ENCODE peak calls at places on chromosomes 3 and 15, in six cellular contexts. P, D, R, W, U and Y are unnamed samples. For H3K4me1, the result is how much of the 10 kb centered on the place peaks cover.

GRCh38 chr3:21645121-21645897 is 105.7 kb downstream of the ZNF385D start:
- DNase-seq in P (no peak), D (no peak), R (peak), W (peak), U (peak), Y (peak)

GRCh38 chr3:120025520-120025919 is 68.7 kb downstream of the GSK3B start:
- DNase-seq in P (no peak), D (no peak), R (peak), W (no peak), U (no peak), Y (no peak)

GRCh38 chr3:62876064-62876463 is 848 bp upstream of the CADPS start:
- DNase-seq in P (peak), D (peak), R (peak), W (peak), U (peak), Y (no peak)

GRCh38 chr3:43687499-43687811 is 3.3 kb upstream of the ABHD5 start:
- DNase-seq in P (no peak), D (no peak), R (no peak), W (no peak), U (no peak), Y (no peak)

GRCh38 chr3:151345854-151346253 is 16.5 kb upstream of the P2RY13 start:
- DNase-seq in P (no peak), D (no peak), R (peak), W (no peak), U (no peak), Y (no peak)

GRCh38 chr3:7518471-7518870 is 657.6 kb downstream of the GRM7 start:
- DNase-seq in P (no peak), D (no peak), R (no peak), W (no peak), U (no peak), Y (no peak)

GRCh38 chr3:189096092-189096491 is 75.7 kb upstream of the TPRG1 start:
- DNase-seq in P (no peak), D (no peak), R (no peak), W (no peak), U (no peak), Y (no peak)

GRCh38 chr15:74781673-74782595 is at the start of gene CSK:
- DNase-seq in P (peak), D (peak), R (peak), W (peak), U (peak), Y (peak)

GRCh38 chr15:70826634-70827033 is 27.3 kb downstream of the LARP6 start:
- DNase-seq in P (peak), D (no peak), R (peak), W (peak), U (no peak), Y (peak)

GRCh38 chr3:141846050-141846433 is 30.4 kb upstream of the ATP1B3 start:
- DNase-seq in P (no peak), D (no peak), R (no peak), W (no peak), U (no peak), Y (no peak)

GRCh38 chr15:41842229-41842628 is 3.6 kb downstream of the PLA2G4B start:
- DNase-seq in P (no peak), D (no peak), R (no peak), W (no peak), U (no peak), Y (no peak)

GRCh38 chr3:194869482-194870169 is 183.9 kb downstream of the FAM43A start:
- DNase-seq in P (peak), D (no peak), R (peak), W (no peak), U (no peak), Y (no peak)

GRCh38 chr15:59948924-59949613 is 55.0 kb upstream of the FOXB1 start:
- DNase-seq in P (no peak), D (no peak), R (no peak), W (no peak), U (no peak), Y (no peak)

GRCh38 chr3:169668957-169669681 is 5.6 kb upstream of the MECOM start:
- DNase-seq in P (peak), D (no peak), R (peak), W (peak), U (peak), Y (peak)

GRCh38 chr3:69386535-69387385 is 872 bp upstream of the FRMD4B start:
- DNase-seq in P (no peak), D (peak), R (no peak), W (no peak), U (no peak), Y (no peak)

GRCh38 chr3:56467108-56467507 is 1.2 kb downstream of the ERC2 start:
- DNase-seq in P (peak), D (no peak), R (peak), W (peak), U (peak), Y (peak)

GRCh38 chr15:92167413-92167950 is 226.2 kb upstream of the ST8SIA2 start:
- DNase-seq in P (no peak), D (no peak), R (no peak), W (no peak), U (no peak), Y (no peak)

GRCh38 chr3:101970915-101971314 is 121.6 kb downstream of the NFKBIZ start:
- DNase-seq in P (no peak), D (no peak), R (no peak), W (no peak), U (no peak), Y (no peak)

GRCh38 chr3:77372634-77373346 is 332.9 kb downstream of the ROBO2 start:
- DNase-seq in P (no peak), D (no peak), R (no peak), W (no peak), U (no peak), Y (no peak)

GRCh38 chr3:120850326-120851295 is 57.4 kb upstream of the STXBP5L start:
- DNase-seq in P (no peak), D (no peak), R (no peak), W (no peak), U (no peak), Y (no peak)

GRCh38 chr3:134029734-134030381 is at the start of gene SLCO2A1:
- DNase-seq in P (no peak), D (no peak), R (peak), W (peak), U (peak), Y (no peak)

GRCh38 chr15:31302778-31303433 is 23.7 kb upstream of the KLF13 start:
- DNase-seq in P (no peak), D (peak), R (no peak), W (peak), U (no peak), Y (no peak)

GRCh38 chr3:153137626-153138025 is 24.4 kb upstream of the RAP2B start:
- DNase-seq in P (no peak), D (no peak), R (no peak), W (no peak), U (no peak), Y (no peak)

GRCh38 chr15:72737723-72738122 is 45.8 kb downstream of the ADPGK start:
- DNase-seq in P (no peak), D (no peak), R (no peak), W (no peak), U (no peak), Y (no peak)

GRCh38 chr3:195224156-195224979 is 46.6 kb downstream of the XXYLT1 start:
- DNase-seq in P (no peak), D (no peak), R (no peak), W (peak), U (no peak), Y (no peak)

GRCh38 chr3:150168694-150169093 is 198.0 kb upstream of the PFN2 start:
- DNase-seq in P (no peak), D (no peak), R (peak), W (peak), U (peak), Y (peak)

GRCh38 chr3:151086484-151087456 is 1.3 kb downstream of the MED12L start:
- DNase-seq in P (peak), D (peak), R (peak), W (peak), U (peak), Y (peak)

GRCh38 chr3:74121761-74122160 is 492.7 kb downstream of the CNTN3 start:
- DNase-seq in P (no peak), D (no peak), R (peak), W (no peak), U (no peak), Y (no peak)

GRCh38 chr3:125157183-125157582 is 55.4 kb downstream of the SLC12A8 start:
- DNase-seq in P (no peak), D (no peak), R (no peak), W (no peak), U (no peak), Y (no peak)

GRCh38 chr3:115788921-115789470 is 165.7 kb downstream of the GAP43 start:
- DNase-seq in P (peak), D (no peak), R (peak), W (no peak), U (no peak), Y (no peak)

GRCh38 chr3:156216852-156217251 is 96.5 kb downstream of the KCNAB1 start:
- DNase-seq in P (no peak), D (no peak), R (no peak), W (no peak), U (no peak), Y (no peak)

GRCh38 chr15:88568589-88568988 is 22.1 kb upstream of the DET1 start:
- DNase-seq in P (no peak), D (no peak), R (no peak), W (no peak), U (no peak), Y (no peak)

GRCh38 chr15:28885630-28886430 is at the start of gene APBA2:
- DNase-seq in P (peak), D (no peak), R (peak), W (peak), U (no peak), Y (no peak)

GRCh38 chr3:105526349-105527111 is 159.8 kb downstream of the ALCAM start:
- DNase-seq in P (no peak), D (no peak), R (peak), W (no peak), U (no peak), Y (no peak)

GRCh38 chr3:30622047-30622545 is 15.7 kb downstream of the TGFBR2 start:
- DNase-seq in P (no peak), D (no peak), R (no peak), W (no peak), U (no peak), Y (no peak)

GRCh38 chr15:37032091-37032775 is 68.1 kb downstream of the MEIS2 start:
- DNase-seq in P (no peak), D (no peak), R (peak), W (no peak), U (no peak), Y (no peak)

GRCh38 chr15:81303241-81304225 is 20.4 kb downstream of the STARD5 start:
- DNase-seq in P (no peak), D (no peak), R (peak), W (no peak), U (no peak), Y (no peak)
- H3K4me1 ChIP-seq in P (under half), D (half or more), R (under half), W (under half), U (under half), Y (under half)

DNA sequence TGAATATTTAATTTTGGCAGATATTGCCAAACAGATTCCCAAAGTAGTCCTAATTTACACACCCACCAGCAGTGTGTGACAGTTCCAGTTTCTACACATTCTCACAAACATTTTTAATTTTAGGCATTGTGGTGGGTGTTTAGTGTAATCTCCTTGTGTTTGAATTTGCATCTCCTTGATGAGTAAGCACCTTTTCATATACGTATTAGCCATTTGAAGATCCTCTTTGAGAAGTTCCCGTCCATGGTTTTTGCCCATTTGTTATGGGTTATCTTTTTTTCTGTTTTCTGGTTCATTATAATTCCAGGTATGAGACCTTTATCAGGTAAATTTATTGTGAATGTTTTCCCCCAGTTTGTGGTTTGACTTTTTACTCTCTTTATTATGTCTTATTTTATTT is 2.3 kb upstream of the TM4SF19 start:
- DNase-seq in P (no peak), D (no peak), R (no peak), W (no peak), U (no peak), Y (no peak)
- H3K4me1 ChIP-seq in P (under half), D (under half), R (under half), W (under half), U (under half), Y (under half)

GRCh38 chr3:186962445-186962844 is 32.1 kb downstream of the ST6GAL1 start:
- DNase-seq in P (no peak), D (no peak), R (no peak), W (no peak), U (no peak), Y (no peak)

GRCh38 chr3:186964629-186965028 is 34.3 kb downstream of the ST6GAL1 start:
- DNase-seq in P (no peak), D (no peak), R (no peak), W (no peak), U (no peak), Y (no peak)

GRCh38 chr3:186963636-186964035 is 33.3 kb downstream of the ST6GAL1 start:
- DNase-seq in P (no peak), D (no peak), R (no peak), W (no peak), U (no peak), Y (no peak)

GRCh38 chr3:186965141-186965879 is 35.0 kb downstream of the ST6GAL1 start:
- DNase-seq in P (no peak), D (no peak), R (peak), W (no peak), U (no peak), Y (no peak)

GRCh38 chr3:186964071-186964470 is 33.7 kb downstream of the ST6GAL1 start:
- DNase-seq in P (no peak), D (no peak), R (no peak), W (no peak), U (no peak), Y (no peak)
- H3K4me1 ChIP-seq in P (under half), D (under half), R (under half), W (under half), U (under half), Y (under half)

DNA sequence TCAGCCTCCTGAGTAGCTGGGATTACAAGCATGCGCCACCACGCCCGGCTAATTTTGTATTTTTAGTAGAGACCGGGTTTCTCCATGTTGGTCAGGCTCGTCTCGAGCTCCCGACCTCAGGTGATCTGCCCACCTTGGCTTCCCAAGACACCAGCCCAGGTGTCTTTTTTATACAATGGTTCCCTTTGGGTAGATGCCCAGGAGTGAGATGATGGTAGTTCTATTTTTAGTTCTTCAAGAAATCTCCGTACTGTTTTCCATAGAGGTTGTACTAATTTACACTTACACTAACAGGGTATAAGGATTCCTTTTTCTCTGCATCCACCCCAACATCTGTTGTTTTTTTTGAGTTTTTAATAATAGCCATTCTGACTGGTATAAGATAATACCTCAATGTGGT is 94.3 kb downstream of the IGF2BP2 start:
- DNase-seq in P (no peak), D (no peak), R (no peak), W (no peak), U (no peak), Y (no peak)
- H3K4me1 ChIP-seq in P (under half), D (under half), R (under half), W (under half), U (under half), Y (under half)

GRCh38 chr3:129597087-129597791 is 9.2 kb downstream of the PLXND1 start:
- DNase-seq in P (no peak), D (no peak), R (peak), W (peak), U (no peak), Y (no peak)

GRCh38 chr3:129595544-129596193 is 10.8 kb downstream of the PLXND1 start:
- DNase-seq in P (no peak), D (no peak), R (no peak), W (peak), U (no peak), Y (no peak)

GRCh38 chr3:129594907-129595390 is 11.5 kb downstream of the PLXND1 start:
- DNase-seq in P (no peak), D (no peak), R (no peak), W (peak), U (no peak), Y (no peak)

GRCh38 chr3:129597792-129598381 is 8.6 kb downstream of the PLXND1 start:
- DNase-seq in P (no peak), D (peak), R (peak), W (peak), U (no peak), Y (no peak)

GRCh38 chr3:129596194-129597086 is 10.0 kb downstream of the PLXND1 start:
- DNase-seq in P (peak), D (peak), R (peak), W (peak), U (peak), Y (peak)
- H3K4me1 ChIP-seq in P (half or more), D (half or more), R (half or more), W (under half), U (half or more), Y (half or more)

GRCh38 chr15:51320843-51321242 is 17.6 kb downstream of the CYP19A1 start:
- DNase-seq in P (no peak), D (no peak), R (no peak), W (no peak), U (no peak), Y (no peak)
- H3K4me1 ChIP-seq in P (under half), D (under half), R (under half), W (under half), U (under half), Y (under half)

GRCh38 chr15:63047792-63048114 is 5.2 kb downstream of the TPM1 start:
- DNase-seq in P (no peak), D (no peak), R (no peak), W (no peak), U (no peak), Y (no peak)
- H3K4me1 ChIP-seq in P (half or more), D (under half), R (under half), W (under half), U (half or more), Y (half or more)

GRCh38 chr15:96329403-96329981 is 1.0 kb upstream of the NR2F2 start:
- DNase-seq in P (peak), D (no peak), R (no peak), W (no peak), U (no peak), Y (no peak)
- H3K4me1 ChIP-seq in P (under half), D (under half), R (under half), W (under half), U (under half), Y (under half)